ENCODE peak calls at places on chromosomes 12 and 14, in nine cellular contexts. One of them, this sample, is unnamed.

GRCh38 chr12:91579516-91580263 is 397.1 kb upstream of the DCN start:
- DNase-seq in body of pancreas: no peak
- DNase-seq in fibroblast of lung: no peak
- DNase-seq in AG09319: no peak
- DNase-seq in upper lobe of left lung: no peak
- DNase-seq in stimulated activated CD4-positive, alpha-beta T cell treated with anti-CD3 and anti-CD28 coated beads, Interleukin-4, amount 100 ng/mL, for 1 hour: no peak
- DNase-seq in progenitor cell of endocrine pancreas: no peak
- DNase-seq in Daoy: no peak
- DNase-seq in endothelial cell: no peak
- DNase-seq in this sample: no peak

GRCh38 chr14:29528889-29529288 is 398.8 kb downstream of the PRKD1 start:
- DNase-seq in body of pancreas: no peak
- DNase-seq in fibroblast of lung: peak; percentile 19
- DNase-seq in AG09319: no peak
- DNase-seq in upper lobe of left lung: no peak
- DNase-seq in stimulated activated CD4-positive, alpha-beta T cell treated with anti-CD3 and anti-CD28 coated beads, Interleukin-4, amount 100 ng/mL, for 1 hour: no peak
- DNase-seq in progenitor cell of endocrine pancreas: no peak
- DNase-seq in Daoy: no peak
- DNase-seq in endothelial cell: no peak
- DNase-seq in this sample: no peak

GRCh38 chr12:46212108-46212982 is 56.5 kb downstream of the SLC38A1 start:
- DNase-seq in body of pancreas: no peak
- DNase-seq in fibroblast of lung: no peak
- DNase-seq in AG09319: peak; percentile 39
- DNase-seq in upper lobe of left lung: no peak
- DNase-seq in stimulated activated CD4-positive, alpha-beta T cell treated with anti-CD3 and anti-CD28 coated beads, Interleukin-4, amount 100 ng/mL, for 1 hour: no peak
- DNase-seq in progenitor cell of endocrine pancreas: no peak
- DNase-seq in Daoy: no peak
- DNase-seq in endothelial cell: no peak
- DNase-seq in this sample: no peak

GRCh38 chr12:52903285-52903854 is 1.5 kb downstream of the KRT8 start:
- DNase-seq in body of pancreas: peak; percentile 75
- DNase-seq in fibroblast of lung: peak; percentile 84
- DNase-seq in AG09319: no peak
- DNase-seq in upper lobe of left lung: peak; percentile 93
- DNase-seq in stimulated activated CD4-positive, alpha-beta T cell treated with anti-CD3 and anti-CD28 coated beads, Interleukin-4, amount 100 ng/mL, for 1 hour: peak; percentile 67
- DNase-seq in progenitor cell of endocrine pancreas: peak; percentile 83
- DNase-seq in Daoy: peak; percentile 88
- DNase-seq in endothelial cell: peak; percentile 90
- DNase-seq in this sample: peak; percentile 79

GRCh38 chr12:123388218-123388947 is 4.5 kb downstream of the KMT5A start:
- DNase-seq in body of pancreas: peak; percentile 75
- DNase-seq in fibroblast of lung: peak; percentile 68
- DNase-seq in AG09319: no peak
- DNase-seq in upper lobe of left lung: peak; percentile 96
- DNase-seq in stimulated activated CD4-positive, alpha-beta T cell treated with anti-CD3 and anti-CD28 coated beads, Interleukin-4, amount 100 ng/mL, for 1 hour: peak; percentile 74
- DNase-seq in progenitor cell of endocrine pancreas: peak; percentile 62
- DNase-seq in Daoy: peak; percentile 87
- DNase-seq in endothelial cell: peak; percentile 77
- DNase-seq in this sample: peak; percentile 81

GRCh38 chr14:24056800-24057184 is 5.0 kb downstream of the CARMIL3 start:
- DNase-seq in body of pancreas: no peak
- DNase-seq in fibroblast of lung: no peak
- DNase-seq in AG09319: no peak
- DNase-seq in upper lobe of left lung: no peak
- DNase-seq in stimulated activated CD4-positive, alpha-beta T cell treated with anti-CD3 and anti-CD28 coated beads, Interleukin-4, amount 100 ng/mL, for 1 hour: no peak
- DNase-seq in progenitor cell of endocrine pancreas: no peak
- DNase-seq in Daoy: no peak
- DNase-seq in endothelial cell: no peak
- DNase-seq in this sample: no peak

GRCh38 chr14:100557658-100558057 is 29.6 kb downstream of the BEGAIN start:
- DNase-seq in body of pancreas: no peak
- DNase-seq in fibroblast of lung: peak; percentile 56
- DNase-seq in AG09319: no peak
- DNase-seq in upper lobe of left lung: peak; percentile 77
- DNase-seq in stimulated activated CD4-positive, alpha-beta T cell treated with anti-CD3 and anti-CD28 coated beads, Interleukin-4, amount 100 ng/mL, for 1 hour: no peak
- DNase-seq in progenitor cell of endocrine pancreas: no peak
- DNase-seq in Daoy: peak; percentile 80
- DNase-seq in endothelial cell: no peak
- DNase-seq in this sample: no peak

GRCh38 chr14:104130974-104131651 is 7.3 kb upstream of the KIF26A start:
- DNase-seq in body of pancreas: peak; percentile 74
- DNase-seq in fibroblast of lung: no peak
- DNase-seq in AG09319: no peak
- DNase-seq in upper lobe of left lung: peak; percentile 56
- DNase-seq in stimulated activated CD4-positive, alpha-beta T cell treated with anti-CD3 and anti-CD28 coated beads, Interleukin-4, amount 100 ng/mL, for 1 hour: no peak
- DNase-seq in progenitor cell of endocrine pancreas: no peak
- DNase-seq in Daoy: peak; percentile 49
- DNase-seq in endothelial cell: peak; percentile 52
- DNase-seq in this sample: peak; percentile 24

GRCh38 chr12:46368684-46369083 is 3.9 kb downstream of the SLC38A2 start:
- DNase-seq in body of pancreas: no peak
- DNase-seq in fibroblast of lung: no peak
- DNase-seq in AG09319: no peak
- DNase-seq in upper lobe of left lung: no peak
- DNase-seq in stimulated activated CD4-positive, alpha-beta T cell treated with anti-CD3 and anti-CD28 coated beads, Interleukin-4, amount 100 ng/mL, for 1 hour: no peak
- DNase-seq in progenitor cell of endocrine pancreas: no peak
- DNase-seq in Daoy: no peak
- DNase-seq in endothelial cell: no peak
- DNase-seq in this sample: no peak

GRCh38 chr12:3658327-3659163 is 94.4 kb downstream of the CRACR2A start:
- DNase-seq in body of pancreas: peak; percentile 48
- DNase-seq in fibroblast of lung: no peak
- DNase-seq in AG09319: no peak
- DNase-seq in upper lobe of left lung: no peak
- DNase-seq in stimulated activated CD4-positive, alpha-beta T cell treated with anti-CD3 and anti-CD28 coated beads, Interleukin-4, amount 100 ng/mL, for 1 hour: peak; percentile 26
- DNase-seq in progenitor cell of endocrine pancreas: peak; percentile 34
- DNase-seq in Daoy: peak; percentile 39
- DNase-seq in endothelial cell: peak; percentile 62
- DNase-seq in this sample: peak; percentile 12

GRCh38 chr12:4449862-4450222 is 4.2 kb upstream of the FGF6 start:
- DNase-seq in body of pancreas: peak; percentile 33
- DNase-seq in fibroblast of lung: no peak
- DNase-seq in AG09319: no peak
- DNase-seq in upper lobe of left lung: no peak
- DNase-seq in stimulated activated CD4-positive, alpha-beta T cell treated with anti-CD3 and anti-CD28 coated beads, Interleukin-4, amount 100 ng/mL, for 1 hour: no peak
- DNase-seq in progenitor cell of endocrine pancreas: no peak
- DNase-seq in Daoy: peak; percentile 43
- DNase-seq in endothelial cell: no peak
- DNase-seq in this sample: no peak

GRCh38 chr12:119153477-119154434 is 25.0 kb upstream of the HSPB8 start:
- DNase-seq in body of pancreas: peak; percentile 72
- DNase-seq in fibroblast of lung: peak; percentile 7
- DNase-seq in AG09319: no peak
- DNase-seq in upper lobe of left lung: peak; percentile 54
- DNase-seq in stimulated activated CD4-positive, alpha-beta T cell treated with anti-CD3 and anti-CD28 coated beads, Interleukin-4, amount 100 ng/mL, for 1 hour: peak; percentile 5
- DNase-seq in progenitor cell of endocrine pancreas: peak; percentile 88
- DNase-seq in Daoy: peak; percentile 79
- DNase-seq in endothelial cell: peak; percentile 82
- DNase-seq in this sample: no peak

GRCh38 chr14:48805315-48805714 is 780.9 kb downstream of the RPS29 start:
- DNase-seq in body of pancreas: no peak
- DNase-seq in fibroblast of lung: no peak
- DNase-seq in AG09319: no peak
- DNase-seq in upper lobe of left lung: no peak
- DNase-seq in stimulated activated CD4-positive, alpha-beta T cell treated with anti-CD3 and anti-CD28 coated beads, Interleukin-4, amount 100 ng/mL, for 1 hour: no peak
- DNase-seq in progenitor cell of endocrine pancreas: no peak
- DNase-seq in Daoy: no peak
- DNase-seq in endothelial cell: no peak
- DNase-seq in this sample: no peak

GRCh38 chr12:123494124-123494843 is 36.3 kb downstream of the SNRNP35 start:
- DNase-seq in body of pancreas: no peak
- DNase-seq in fibroblast of lung: no peak
- DNase-seq in AG09319: no peak
- DNase-seq in upper lobe of left lung: no peak
- DNase-seq in stimulated activated CD4-positive, alpha-beta T cell treated with anti-CD3 and anti-CD28 coated beads, Interleukin-4, amount 100 ng/mL, for 1 hour: no peak
- DNase-seq in progenitor cell of endocrine pancreas: no peak
- DNase-seq in Daoy: no peak
- DNase-seq in endothelial cell: no peak
- DNase-seq in this sample: no peak

GRCh38 chr12:128986957-128987356 is 133.7 kb downstream of the GLT1D1 start:
- DNase-seq in body of pancreas: no peak
- DNase-seq in fibroblast of lung: no peak
- DNase-seq in AG09319: no peak
- DNase-seq in upper lobe of left lung: no peak
- DNase-seq in stimulated activated CD4-positive, alpha-beta T cell treated with anti-CD3 and anti-CD28 coated beads, Interleukin-4, amount 100 ng/mL, for 1 hour: no peak
- DNase-seq in progenitor cell of endocrine pancreas: no peak
- DNase-seq in Daoy: no peak
- DNase-seq in endothelial cell: no peak
- DNase-seq in this sample: no peak

GRCh38 chr12:119025786-119026185 is 44.4 kb downstream of the SRRM4 start:
- DNase-seq in body of pancreas: no peak
- DNase-seq in fibroblast of lung: no peak
- DNase-seq in AG09319: no peak
- DNase-seq in upper lobe of left lung: no peak
- DNase-seq in stimulated activated CD4-positive, alpha-beta T cell treated with anti-CD3 and anti-CD28 coated beads, Interleukin-4, amount 100 ng/mL, for 1 hour: no peak
- DNase-seq in progenitor cell of endocrine pancreas: no peak
- DNase-seq in Daoy: no peak
- DNase-seq in endothelial cell: no peak
- DNase-seq in this sample: no peak

GRCh38 chr14:81211844-81212243 is 8.9 kb downstream of the GTF2A1 start:
- DNase-seq in body of pancreas: peak; percentile 27
- DNase-seq in fibroblast of lung: peak; percentile 6
- DNase-seq in AG09319: no peak
- DNase-seq in upper lobe of left lung: no peak
- DNase-seq in stimulated activated CD4-positive, alpha-beta T cell treated with anti-CD3 and anti-CD28 coated beads, Interleukin-4, amount 100 ng/mL, for 1 hour: peak; percentile 20
- DNase-seq in progenitor cell of endocrine pancreas: no peak
- DNase-seq in Daoy: no peak
- DNase-seq in endothelial cell: no peak
- DNase-seq in this sample: peak; percentile 12

GRCh38 chr12:57735198-57735855 is 3.2 kb downstream of the AGAP2 start:
- DNase-seq in body of pancreas: no peak
- DNase-seq in fibroblast of lung: no peak
- DNase-seq in AG09319: no peak
- DNase-seq in upper lobe of left lung: no peak
- DNase-seq in stimulated activated CD4-positive, alpha-beta T cell treated with anti-CD3 and anti-CD28 coated beads, Interleukin-4, amount 100 ng/mL, for 1 hour: no peak
- DNase-seq in progenitor cell of endocrine pancreas: no peak
- DNase-seq in Daoy: no peak
- DNase-seq in endothelial cell: no peak
- DNase-seq in this sample: no peak

GRCh38 chr14:66514206-66514605 is 6.3 kb downstream of the GPHN start:
- DNase-seq in body of pancreas: no peak
- DNase-seq in fibroblast of lung: no peak
- DNase-seq in AG09319: no peak
- DNase-seq in upper lobe of left lung: no peak
- DNase-seq in stimulated activated CD4-positive, alpha-beta T cell treated with anti-CD3 and anti-CD28 coated beads, Interleukin-4, amount 100 ng/mL, for 1 hour: no peak
- DNase-seq in progenitor cell of endocrine pancreas: no peak
- DNase-seq in Daoy: no peak
- DNase-seq in endothelial cell: no peak
- DNase-seq in this sample: no peak

GRCh38 chr12:2295941-2296461 is 243.2 kb downstream of the CACNA1C start:
- DNase-seq in body of pancreas: no peak
- DNase-seq in fibroblast of lung: peak; percentile 81
- DNase-seq in AG09319: peak; percentile 35
- DNase-seq in upper lobe of left lung: no peak
- DNase-seq in stimulated activated CD4-positive, alpha-beta T cell treated with anti-CD3 and anti-CD28 coated beads, Interleukin-4, amount 100 ng/mL, for 1 hour: no peak
- DNase-seq in progenitor cell of endocrine pancreas: no peak
- DNase-seq in Daoy: peak; percentile 72
- DNase-seq in endothelial cell: no peak
- DNase-seq in this sample: no peak

GRCh38 chr14:104770851-104771272 is 17.9 kb downstream of the SIVA1 start:
- DNase-seq in body of pancreas: no peak
- DNase-seq in fibroblast of lung: no peak
- DNase-seq in AG09319: no peak
- DNase-seq in upper lobe of left lung: no peak
- DNase-seq in stimulated activated CD4-positive, alpha-beta T cell treated with anti-CD3 and anti-CD28 coated beads, Interleukin-4, amount 100 ng/mL, for 1 hour: no peak
- DNase-seq in progenitor cell of endocrine pancreas: no peak
- DNase-seq in Daoy: no peak
- DNase-seq in endothelial cell: no peak
- DNase-seq in this sample: no peak

GRCh38 chr14:104731249-104731924 is 7.4 kb downstream of the ADSS1 start:
- DNase-seq in body of pancreas: no peak
- DNase-seq in fibroblast of lung: no peak
- DNase-seq in AG09319: no peak
- DNase-seq in upper lobe of left lung: peak; percentile 74
- DNase-seq in stimulated activated CD4-positive, alpha-beta T cell treated with anti-CD3 and anti-CD28 coated beads, Interleukin-4, amount 100 ng/mL, for 1 hour: no peak
- DNase-seq in progenitor cell of endocrine pancreas: no peak
- DNase-seq in Daoy: no peak
- DNase-seq in endothelial cell: no peak
- DNase-seq in this sample: no peak

GRCh38 chr12:100142851-100143559 is at the start of gene BLTP3B:
- DNase-seq in body of pancreas: peak; percentile 91
- DNase-seq in fibroblast of lung: peak; percentile 70
- DNase-seq in AG09319: no peak
- DNase-seq in upper lobe of left lung: peak; percentile 99
- DNase-seq in stimulated activated CD4-positive, alpha-beta T cell treated with anti-CD3 and anti-CD28 coated beads, Interleukin-4, amount 100 ng/mL, for 1 hour: peak; percentile 94
- DNase-seq in progenitor cell of endocrine pancreas: peak; percentile 81
- DNase-seq in Daoy: peak; percentile 91
- DNase-seq in endothelial cell: peak; percentile 92
- DNase-seq in this sample: peak; percentile 91

GRCh38 chr12:88944403-88944802 is 364.1 kb upstream of the KITLG start:
- DNase-seq in body of pancreas: no peak
- DNase-seq in fibroblast of lung: peak; percentile 68
- DNase-seq in AG09319: no peak
- DNase-seq in upper lobe of left lung: no peak
- DNase-seq in stimulated activated CD4-positive, alpha-beta T cell treated with anti-CD3 and anti-CD28 coated beads, Interleukin-4, amount 100 ng/mL, for 1 hour: no peak
- DNase-seq in progenitor cell of endocrine pancreas: no peak
- DNase-seq in Daoy: peak; percentile 52
- DNase-seq in endothelial cell: no peak
- DNase-seq in this sample: no peak

GRCh38 chr12:4046150-4046845 is 173.1 kb upstream of the PARP11 start:
- DNase-seq in body of pancreas: no peak
- DNase-seq in fibroblast of lung: no peak
- DNase-seq in AG09319: no peak
- DNase-seq in upper lobe of left lung: no peak
- DNase-seq in stimulated activated CD4-positive, alpha-beta T cell treated with anti-CD3 and anti-CD28 coated beads, Interleukin-4, amount 100 ng/mL, for 1 hour: no peak
- DNase-seq in progenitor cell of endocrine pancreas: no peak
- DNase-seq in Daoy: no peak
- DNase-seq in endothelial cell: no peak
- DNase-seq in this sample: no peak

GRCh38 chr14:77612011-77612620 is 4.3 kb downstream of the SPTLC2 start:
- DNase-seq in body of pancreas: no peak
- DNase-seq in fibroblast of lung: peak; percentile 86
- DNase-seq in AG09319: no peak
- DNase-seq in upper lobe of left lung: no peak
- DNase-seq in stimulated activated CD4-positive, alpha-beta T cell treated with anti-CD3 and anti-CD28 coated beads, Interleukin-4, amount 100 ng/mL, for 1 hour: no peak
- DNase-seq in progenitor cell of endocrine pancreas: no peak
- DNase-seq in Daoy: no peak
- DNase-seq in endothelial cell: no peak
- DNase-seq in this sample: no peak

GRCh38 chr12:107992016-107992415 is 137.1 kb upstream of the WSCD2 start:
- DNase-seq in body of pancreas: no peak
- DNase-seq in fibroblast of lung: no peak
- DNase-seq in AG09319: no peak
- DNase-seq in upper lobe of left lung: no peak
- DNase-seq in stimulated activated CD4-positive, alpha-beta T cell treated with anti-CD3 and anti-CD28 coated beads, Interleukin-4, amount 100 ng/mL, for 1 hour: no peak
- DNase-seq in progenitor cell of endocrine pancreas: no peak
- DNase-seq in Daoy: no peak
- DNase-seq in endothelial cell: no peak
- DNase-seq in this sample: no peak

GRCh38 chr12:114685869-114686268 is 1.9 kb upstream of the TBX3 start:
- DNase-seq in body of pancreas: no peak
- DNase-seq in fibroblast of lung: no peak
- DNase-seq in AG09319: no peak
- DNase-seq in upper lobe of left lung: no peak
- DNase-seq in stimulated activated CD4-positive, alpha-beta T cell treated with anti-CD3 and anti-CD28 coated beads, Interleukin-4, amount 100 ng/mL, for 1 hour: no peak
- DNase-seq in progenitor cell of endocrine pancreas: no peak
- DNase-seq in Daoy: no peak
- DNase-seq in endothelial cell: no peak
- DNase-seq in this sample: no peak

GRCh38 chr12:76307083-76307482 is 41.1 kb downstream of the BBS10 start:
- DNase-seq in body of pancreas: no peak
- DNase-seq in fibroblast of lung: no peak
- DNase-seq in AG09319: no peak
- DNase-seq in upper lobe of left lung: no peak
- DNase-seq in stimulated activated CD4-positive, alpha-beta T cell treated with anti-CD3 and anti-CD28 coated beads, Interleukin-4, amount 100 ng/mL, for 1 hour: no peak
- DNase-seq in progenitor cell of endocrine pancreas: no peak
- DNase-seq in Daoy: no peak
- DNase-seq in endothelial cell: no peak
- DNase-seq in this sample: no peak

GRCh38 chr14:50068496-50068895 is 47.9 kb downstream of the VCPKMT start:
- DNase-seq in body of pancreas: no peak
- DNase-seq in fibroblast of lung: no peak
- DNase-seq in AG09319: no peak
- DNase-seq in upper lobe of left lung: no peak
- DNase-seq in stimulated activated CD4-positive, alpha-beta T cell treated with anti-CD3 and anti-CD28 coated beads, Interleukin-4, amount 100 ng/mL, for 1 hour: no peak
- DNase-seq in progenitor cell of endocrine pancreas: no peak
- DNase-seq in Daoy: no peak
- DNase-seq in endothelial cell: no peak
- DNase-seq in this sample: no peak

GRCh38 chr12:123621101-123621500 is 12.4 kb downstream of the EIF2B1 start:
- DNase-seq in body of pancreas: no peak
- DNase-seq in fibroblast of lung: no peak
- DNase-seq in AG09319: peak; percentile 76
- DNase-seq in upper lobe of left lung: no peak
- DNase-seq in stimulated activated CD4-positive, alpha-beta T cell treated with anti-CD3 and anti-CD28 coated beads, Interleukin-4, amount 100 ng/mL, for 1 hour: no peak
- DNase-seq in progenitor cell of endocrine pancreas: no peak
- DNase-seq in Daoy: no peak
- DNase-seq in endothelial cell: no peak
- DNase-seq in this sample: no peak